ENCODE peak calls at places on chromosome 12, in five cellular contexts. One of them, this sample, is unnamed.

GRCh38 chr12:49583361-49584094 is 15.6 kb upstream of the MCRS1 start:
- DNase-seq in GM20000: no peak
- DNase-seq in B cell: no peak
- DNase-seq in NB4: no peak
- DNase-seq in upper lobe of right lung: no peak
- DNase-seq in this sample: no peak

GRCh38 chr12:98894412-98895085 is 249.5 kb downstream of the APAF1 start:
- DNase-seq in B cell: no peak
- DNase-seq in GM20000: peak; percentile 41
- DNase-seq in upper lobe of right lung: no peak
- DNase-seq in NB4: no peak
- DNase-seq in this sample: no peak

GRCh38 chr12:109772622-109773321 is 59.1 kb downstream of the FAM222A start:
- DNase-seq in GM20000: no peak
- DNase-seq in NB4: no peak
- DNase-seq in upper lobe of right lung: peak; percentile 38
- DNase-seq in B cell: no peak
- DNase-seq in this sample: no peak

GRCh38 chr12:21305666-21306065 is 29.1 kb downstream of the SLCO1A2 start:
- DNase-seq in GM20000: no peak
- DNase-seq in upper lobe of right lung: no peak
- DNase-seq in NB4: no peak
- DNase-seq in B cell: no peak
- DNase-seq in this sample: no peak

GRCh38 chr12:64019101-64019500 is 174.6 kb downstream of the SRGAP1 start:
- DNase-seq in GM20000: no peak
- DNase-seq in B cell: no peak
- DNase-seq in NB4: no peak
- DNase-seq in upper lobe of right lung: no peak
- DNase-seq in this sample: no peak

GRCh38 chr12:106431839-106432411 is 74.4 kb downstream of the POLR3B start:
- DNase-seq in upper lobe of right lung: no peak
- DNase-seq in B cell: no peak
- DNase-seq in NB4: no peak
- DNase-seq in GM20000: no peak
- DNase-seq in this sample: no peak

GRCh38 chr12:65675141-65675621 is 149.1 kb upstream of the HMGA2 start:
- DNase-seq in NB4: no peak
- DNase-seq in upper lobe of right lung: no peak
- DNase-seq in B cell: no peak
- DNase-seq in GM20000: no peak
- DNase-seq in this sample: no peak

GRCh38 chr12:42262271-42262670 is 24.2 kb upstream of the YAF2 start:
- DNase-seq in NB4: no peak
- DNase-seq in upper lobe of right lung: no peak
- DNase-seq in B cell: no peak
- DNase-seq in GM20000: no peak
- DNase-seq in this sample: no peak

GRCh38 chr12:89243786-89244185 is 108.5 kb downstream of the DUSP6 start:
- DNase-seq in NB4: peak; percentile 59
- DNase-seq in GM20000: no peak
- DNase-seq in B cell: no peak
- DNase-seq in upper lobe of right lung: no peak
- DNase-seq in this sample: no peak

GRCh38 chr12:50507930-50508329 is 3.1 kb downstream of the DIP2B start:
- DNase-seq in NB4: no peak
- DNase-seq in upper lobe of right lung: no peak
- DNase-seq in B cell: no peak
- DNase-seq in GM20000: no peak
- DNase-seq in this sample: peak; percentile 38

GRCh38 chr12:6967548-6968100 is 2.8 kb downstream of the PHB2 start:
- DNase-seq in GM20000: no peak
- DNase-seq in B cell: no peak
- DNase-seq in NB4: no peak
- DNase-seq in upper lobe of right lung: peak; percentile 53
- DNase-seq in this sample: no peak

GRCh38 chr12:51994959-51995358 is 11.8 kb upstream of the TAMALIN start:
- DNase-seq in upper lobe of right lung: no peak
- DNase-seq in NB4: no peak
- DNase-seq in B cell: no peak
- DNase-seq in GM20000: no peak
- DNase-seq in this sample: no peak

GRCh38 chr12:104612381-104612780 is 155.6 kb downstream of the CHST11 start:
- DNase-seq in GM20000: no peak
- DNase-seq in upper lobe of right lung: no peak
- DNase-seq in B cell: no peak
- DNase-seq in NB4: no peak
- DNase-seq in this sample: no peak

GRCh38 chr12:119715268-119715620 is 47.3 kb downstream of the PRKAB1 start:
- DNase-seq in NB4: no peak
- DNase-seq in upper lobe of right lung: no peak
- DNase-seq in B cell: no peak
- DNase-seq in GM20000: no peak
- DNase-seq in this sample: no peak

GRCh38 chr12:81998761-81999378 is 239.7 kb upstream of the PPFIA2 start:
- DNase-seq in NB4: no peak
- DNase-seq in GM20000: no peak
- DNase-seq in B cell: no peak
- DNase-seq in upper lobe of right lung: no peak
- DNase-seq in this sample: no peak

GRCh38 chr12:42484996-42485395 is 104.5 kb downstream of the PRICKLE1 start:
- DNase-seq in B cell: no peak
- DNase-seq in upper lobe of right lung: no peak
- DNase-seq in NB4: no peak
- DNase-seq in GM20000: no peak
- DNase-seq in this sample: no peak

GRCh38 chr12:22731231-22731630 is 106.3 kb downstream of the ETNK1 start:
- DNase-seq in B cell: no peak
- DNase-seq in GM20000: no peak
- DNase-seq in NB4: no peak
- DNase-seq in upper lobe of right lung: no peak
- DNase-seq in this sample: no peak

GRCh38 chr12:111412830-111413441 is 7.2 kb downstream of the SH2B3 start:
- DNase-seq in GM20000: no peak
- DNase-seq in upper lobe of right lung: no peak
- DNase-seq in NB4: no peak
- DNase-seq in B cell: no peak
- DNase-seq in this sample: no peak

GRCh38 chr12:68455676-68456345 is 123.6 kb upstream of the MDM1 start:
- DNase-seq in GM20000: no peak
- DNase-seq in B cell: no peak
- DNase-seq in upper lobe of right lung: no peak
- DNase-seq in NB4: peak; percentile 57
- DNase-seq in this sample: peak; percentile 54

GRCh38 chr12:62263956-62264355 is 3.8 kb downstream of the USP15 start:
- DNase-seq in B cell: no peak
- DNase-seq in GM20000: no peak
- DNase-seq in NB4: no peak
- DNase-seq in upper lobe of right lung: no peak
- DNase-seq in this sample: peak; percentile 37

GRCh38 chr12:117292688-117293087 is 68.7 kb downstream of the NOS1 start:
- DNase-seq in NB4: no peak
- DNase-seq in upper lobe of right lung: no peak
- DNase-seq in GM20000: no peak
- DNase-seq in B cell: no peak
- DNase-seq in this sample: no peak

GRCh38 chr12:69694123-69694522 is 5.0 kb downstream of the BEST3 start:
- DNase-seq in GM20000: no peak
- DNase-seq in B cell: no peak
- DNase-seq in upper lobe of right lung: no peak
- DNase-seq in NB4: no peak
- DNase-seq in this sample: no peak

GRCh38 chr12:76859621-76860020 is 19.2 kb downstream of the CSRP2 start:
- DNase-seq in NB4: no peak
- DNase-seq in GM20000: no peak
- DNase-seq in B cell: no peak
- DNase-seq in upper lobe of right lung: no peak
- DNase-seq in this sample: no peak

GRCh38 chr12:98154850-98155249 is 360.5 kb upstream of the TMPO start:
- DNase-seq in NB4: peak; percentile 30
- DNase-seq in B cell: no peak
- DNase-seq in upper lobe of right lung: no peak
- DNase-seq in GM20000: no peak
- DNase-seq in this sample: no peak

GRCh38 chr12:121992059-121992879 is 29.4 kb upstream of the BCL7A start:
- DNase-seq in GM20000: peak; percentile 88
- DNase-seq in B cell: peak; percentile 72
- DNase-seq in upper lobe of right lung: peak; percentile 73
- DNase-seq in NB4: no peak
- DNase-seq in this sample: peak; percentile 84

GRCh38 chr12:111068281-111068680 is 147.9 kb upstream of the MYL2 start:
- DNase-seq in GM20000: no peak
- DNase-seq in B cell: no peak
- DNase-seq in upper lobe of right lung: no peak
- DNase-seq in NB4: no peak
- DNase-seq in this sample: peak; percentile 45

GRCh38 chr12:4645023-4645422 is 3.8 kb downstream of the AKAP3 start:
- DNase-seq in B cell: no peak
- DNase-seq in GM20000: no peak
- DNase-seq in upper lobe of right lung: no peak
- DNase-seq in NB4: no peak
- DNase-seq in this sample: no peak

GRCh38 chr12:89067436-89067835 is 284.9 kb downstream of the DUSP6 start:
- DNase-seq in NB4: peak; percentile 35
- DNase-seq in B cell: no peak
- DNase-seq in GM20000: no peak
- DNase-seq in upper lobe of right lung: no peak
- DNase-seq in this sample: no peak

GRCh38 chr12:121404734-121405133 is 4.8 kb downstream of the RNF34 start:
- DNase-seq in GM20000: no peak
- DNase-seq in upper lobe of right lung: no peak
- DNase-seq in NB4: no peak
- DNase-seq in B cell: no peak
- DNase-seq in this sample: no peak

GRCh38 chr12:133217219-133217618 is 18.5 kb downstream of the ANHX start:
- DNase-seq in upper lobe of right lung: no peak
- DNase-seq in GM20000: no peak
- DNase-seq in NB4: no peak
- DNase-seq in B cell: no peak
- DNase-seq in this sample: no peak

GRCh38 chr12:123010110-123010509 is 29.6 kb downstream of the ARL6IP4 start:
- DNase-seq in NB4: no peak
- DNase-seq in upper lobe of right lung: no peak
- DNase-seq in GM20000: no peak
- DNase-seq in B cell: no peak
- DNase-seq in this sample: no peak

GRCh38 chr12:82300611-82301010 is 57.6 kb downstream of the CCDC59 start:
- DNase-seq in upper lobe of right lung: no peak
- DNase-seq in GM20000: no peak
- DNase-seq in B cell: no peak
- DNase-seq in NB4: no peak
- DNase-seq in this sample: no peak

GRCh38 chr12:89448951-89449371 is 75.6 kb downstream of the GALNT4 start:
- DNase-seq in upper lobe of right lung: no peak
- DNase-seq in GM20000: no peak
- DNase-seq in B cell: no peak
- DNase-seq in NB4: no peak
- DNase-seq in this sample: no peak

GRCh38 chr12:6691473-6691872 is 2.3 kb upstream of the ZNF384 start:
- DNase-seq in upper lobe of right lung: no peak
- DNase-seq in B cell: no peak
- DNase-seq in NB4: peak; percentile 69
- DNase-seq in GM20000: no peak
- DNase-seq in this sample: no peak

GRCh38 chr12:94421868-94422740 is 37.6 kb downstream of the CEP83 start:
- DNase-seq in NB4: peak; percentile 18
- DNase-seq in upper lobe of right lung: no peak
- DNase-seq in B cell: no peak
- DNase-seq in GM20000: no peak
- DNase-seq in this sample: no peak

DNA sequence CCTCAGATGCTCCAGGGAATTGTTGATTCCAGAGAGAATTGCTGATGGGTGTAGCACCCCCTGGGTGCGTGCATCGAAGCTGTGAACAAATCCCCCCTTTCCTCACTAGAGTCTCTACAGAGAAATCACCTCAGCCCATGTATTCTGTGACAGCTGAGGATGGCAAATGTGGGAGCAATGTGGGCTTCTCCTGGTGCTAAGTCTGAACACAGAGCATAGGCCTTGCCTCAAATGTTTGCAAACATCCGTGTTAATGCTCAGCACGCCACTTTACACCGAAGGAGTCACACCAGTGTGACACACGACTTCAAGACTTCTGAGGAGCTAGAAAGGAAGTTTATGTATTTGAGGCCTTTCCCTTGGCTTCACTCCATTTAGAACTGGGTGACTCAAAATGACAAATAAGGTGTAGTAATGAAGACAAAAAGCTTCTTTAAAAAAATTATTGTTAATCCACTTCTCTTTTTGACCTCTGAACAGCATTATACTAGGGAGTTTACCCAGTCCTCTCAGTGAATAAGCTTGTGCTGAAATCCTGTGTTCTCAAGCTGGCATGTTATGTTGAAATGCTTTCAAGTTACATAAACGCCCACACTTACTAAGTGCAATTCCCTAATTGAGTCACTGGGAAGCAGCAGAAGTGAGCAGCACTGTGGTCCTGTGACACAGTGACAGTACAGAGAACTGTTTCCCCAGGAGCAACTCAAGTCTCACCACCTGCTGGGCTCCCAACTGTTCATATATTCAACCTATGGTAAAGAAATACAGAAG is 92.9 kb downstream of the FAR2 start:
- DNase-seq in B cell: no peak
- DNase-seq in GM20000: peak; percentile 47
- DNase-seq in NB4: peak; percentile 99
- DNase-seq in upper lobe of right lung: no peak
- DNase-seq in this sample: peak; percentile 10
- TF ChIP-seq CTCF in B cell: no peak
- TF ChIP-seq CTCF in GM20000: no peak
- TF ChIP-seq CTCF in NB4: peak; percentile 39
- TF ChIP-seq CTCF in upper lobe of right lung: peak; percentile 31
- TF ChIP-seq CTCF in this sample: no peak

GRCh38 chr12:46825526-46826414 is at the start of gene SLC38A4:
- DNase-seq in upper lobe of right lung: no peak
- DNase-seq in B cell: no peak
- DNase-seq in GM20000: no peak
- DNase-seq in NB4: no peak
- DNase-seq in this sample: no peak
- TF ChIP-seq CTCF in upper lobe of right lung: no peak
- TF ChIP-seq CTCF in B cell: no peak
- TF ChIP-seq CTCF in GM20000: no peak
- TF ChIP-seq CTCF in NB4: no peak
- TF ChIP-seq CTCF in this sample: no peak

DNA sequence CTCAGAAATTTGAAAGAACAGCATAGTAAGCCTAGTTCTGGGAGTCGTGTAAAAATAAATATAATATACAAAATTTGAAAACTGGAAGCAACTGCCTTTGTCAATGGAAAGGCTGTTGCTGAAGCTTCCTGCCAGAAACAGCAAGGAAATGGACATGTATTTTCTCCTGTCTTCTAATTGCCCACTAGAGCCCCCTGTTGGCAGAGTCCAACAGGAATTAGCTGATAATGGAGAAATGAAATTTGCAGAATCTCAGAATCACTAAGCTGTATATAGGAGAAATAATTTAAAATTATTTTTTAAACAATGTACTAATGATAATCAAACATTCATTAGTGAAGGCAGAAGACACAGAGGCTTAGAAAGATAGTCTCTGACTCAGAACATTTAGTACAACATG is 414.8 kb downstream of the SLC6A15 start:
- DNase-seq in upper lobe of right lung: no peak
- DNase-seq in GM20000: no peak
- DNase-seq in B cell: peak; percentile 2
- DNase-seq in NB4: peak; percentile 37
- DNase-seq in this sample: peak; percentile 35
- TF ChIP-seq CTCF in upper lobe of right lung: no peak
- TF ChIP-seq CTCF in GM20000: no peak
- TF ChIP-seq CTCF in B cell: no peak
- TF ChIP-seq CTCF in NB4: peak; percentile 60
- TF ChIP-seq CTCF in this sample: peak; percentile 44

GRCh38 chr12:95959107-95959506 is 16.0 kb downstream of the AMDHD1 start:
- DNase-seq in GM20000: no peak
- DNase-seq in NB4: peak; percentile 60
- DNase-seq in B cell: no peak
- DNase-seq in upper lobe of right lung: no peak
- DNase-seq in this sample: no peak
- TF ChIP-seq CTCF in GM20000: no peak
- TF ChIP-seq CTCF in NB4: peak; percentile 34
- TF ChIP-seq CTCF in B cell: no peak
- TF ChIP-seq CTCF in upper lobe of right lung: no peak
- TF ChIP-seq CTCF in this sample: no peak

This sample was measured in activated CD8-positive, alpha-beta T cell treated with anti-CD3 and anti-CD28 coated beads for 36 hours.